ENCODE peak calls at places on chromosomes 5 and 9, in six cellular contexts. R is vagina, W is stomach, O is lower lobe of right lung, K is esophagus squamous epithelium, P is WERI-Rb-1. N is an unnamed sample.

GRCh38 chr5:137395011-137395755 is 103.9 kb downstream of the SPOCK1 start:
- DNase-seq in R (no peak), W (no peak), O (no peak), K (no peak), P (no peak), N (no peak)

GRCh38 chr9:18718393-18718792 is 244.4 kb downstream of the ADAMTSL1 start:
- DNase-seq in R (no peak), W (no peak), O (no peak), K (no peak), P (no peak), N (no peak)

GRCh38 chr5:17990168-17990567 is 355.9 kb downstream of the TAF11L14 start:
- DNase-seq in R (no peak), W (no peak), O (no peak), K (no peak), P (no peak), N (no peak)

GRCh38 chr5:126851441-126852103 is 74.6 kb downstream of the LMNB1 start:
- DNase-seq in R (no peak), W (no peak), O (no peak), K (no peak), P (no peak), N (peak)

GRCh38 chr5:96651948-96652753 is 10.0 kb upstream of the CAST start:
- DNase-seq in R (no peak), W (no peak), O (no peak), K (no peak), P (peak), N (no peak)

GRCh38 chr9:37027582-37028424 is 6.3 kb downstream of the PAX5 start:
- DNase-seq in R (no peak), W (peak), O (peak), K (peak), P (peak), N (peak)

GRCh38 chr9:71783120-71783523 is 14.8 kb upstream of the CEMIP2 start:
- DNase-seq in R (no peak), W (peak), O (peak), K (no peak), P (no peak), N (peak)

GRCh38 chr5:29143266-29143665 is 2050.2 kb upstream of the CDH6 start:
- DNase-seq in R (no peak), W (no peak), O (no peak), K (no peak), P (peak), N (no peak)

GRCh38 chr5:57103317-57103907 is 70.4 kb upstream of the GPBP1 start:
- DNase-seq in R (no peak), W (no peak), O (no peak), K (no peak), P (no peak), N (no peak)

GRCh38 chr5:173472164-173472563 is 143.9 kb upstream of the STC2 start:
- DNase-seq in R (no peak), W (peak), O (no peak), K (no peak), P (no peak), N (no peak)

GRCh38 chr5:122180863-122181519 is 51.6 kb downstream of the ZNF474 start:
- DNase-seq in R (no peak), W (no peak), O (no peak), K (no peak), P (no peak), N (no peak)

GRCh38 chr5:127440831-127441230 is 76.6 kb upstream of the PRRC1 start:
- DNase-seq in R (no peak), W (no peak), O (no peak), K (no peak), P (no peak), N (no peak)

GRCh38 chr5:65268520-65268919 is 213.2 kb downstream of the ADAMTS6 start:
- DNase-seq in R (no peak), W (no peak), O (no peak), K (no peak), P (peak), N (no peak)

GRCh38 chr9:117772960-117773359 is 68.8 kb downstream of the TLR4 start:
- DNase-seq in R (no peak), W (no peak), O (no peak), K (no peak), P (peak), N (no peak)

GRCh38 chr5:158116965-158117364 is 258.0 kb upstream of the CLINT1 start:
- DNase-seq in R (no peak), W (no peak), O (no peak), K (no peak), P (no peak), N (no peak)

GRCh38 chr5:153714732-153715287 is 224.3 kb downstream of the GRIA1 start:
- DNase-seq in R (no peak), W (no peak), O (no peak), K (no peak), P (no peak), N (no peak)

DNA sequence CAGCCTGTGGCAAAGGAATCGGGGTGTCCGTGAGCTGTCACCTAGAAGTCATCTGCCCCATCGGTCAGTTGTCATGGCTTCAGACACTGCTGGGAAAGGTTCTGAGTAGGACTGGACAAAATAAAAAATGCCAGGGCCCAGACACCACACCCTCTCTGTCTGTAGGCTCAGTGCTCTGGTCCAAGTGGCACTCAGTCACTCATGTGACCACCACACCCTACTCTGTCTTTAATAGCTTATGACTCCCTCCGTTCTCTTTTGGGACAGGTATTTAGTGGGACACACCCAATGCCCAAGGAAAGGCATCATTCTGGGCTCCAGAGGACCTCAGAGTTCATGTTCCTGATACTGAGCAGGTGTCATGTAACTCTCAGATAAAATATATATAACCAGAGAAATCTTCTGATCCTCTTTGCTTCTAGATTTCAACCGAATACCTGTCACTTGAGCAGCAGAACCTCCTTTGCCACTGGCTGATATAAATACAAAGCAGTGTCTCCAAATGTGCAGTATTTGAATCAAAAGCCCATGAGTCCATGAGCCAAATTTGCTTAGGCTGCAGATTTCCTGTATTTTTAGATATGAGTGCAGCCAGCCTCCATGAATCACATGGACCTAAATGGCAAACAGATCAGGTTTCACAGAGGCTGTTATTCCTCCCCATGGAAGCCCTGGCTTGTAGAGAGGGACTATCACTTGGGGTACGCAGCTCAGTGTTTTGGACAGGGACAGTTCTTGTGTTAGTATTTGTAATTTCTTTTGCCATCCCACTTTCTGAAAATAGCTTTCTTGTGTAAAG is 272.0 kb downstream of the ARHGAP26 start:
- DNase-seq in R (no peak), W (no peak), O (no peak), K (no peak), P (no peak), N (no peak)
- H3K4me3 ChIP-seq in R (no peak), W (no peak), O (no peak), K (no peak), P (no peak), N (no peak)

GRCh38 chr5:120160120-120160895 is 303.8 kb upstream of the PRR16 start:
- DNase-seq in R (no peak), W (no peak), O (no peak), K (no peak), P (no peak), N (no peak)
- H3K4me3 ChIP-seq in R (no peak), W (no peak), O (no peak), K (no peak), P (no peak), N (no peak)

DNA sequence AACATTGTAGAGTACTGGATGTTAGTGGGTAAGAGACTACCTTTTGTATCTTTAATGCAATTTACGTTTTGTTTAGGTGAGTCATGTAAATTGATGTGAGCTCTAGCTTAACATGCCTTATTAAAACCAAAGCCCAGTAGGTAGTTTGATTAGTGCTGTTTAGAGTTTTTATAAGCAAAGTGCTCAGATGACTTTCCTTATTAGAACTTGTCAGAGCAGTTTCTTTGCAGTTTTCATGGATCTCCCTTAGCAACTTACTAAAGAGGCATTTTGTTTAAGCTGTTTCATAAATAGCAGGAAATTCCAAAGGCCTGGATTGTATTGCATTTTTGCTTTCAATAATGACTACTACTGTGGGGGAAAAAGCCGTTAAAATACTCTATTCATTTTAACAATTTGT is 14.5 kb downstream of the ZSWIM6 start:
- DNase-seq in R (no peak), W (no peak), O (no peak), K (no peak), P (no peak), N (no peak)
- H3K4me3 ChIP-seq in R (no peak), W (no peak), O (no peak), K (no peak), P (no peak), N (no peak)

DNA sequence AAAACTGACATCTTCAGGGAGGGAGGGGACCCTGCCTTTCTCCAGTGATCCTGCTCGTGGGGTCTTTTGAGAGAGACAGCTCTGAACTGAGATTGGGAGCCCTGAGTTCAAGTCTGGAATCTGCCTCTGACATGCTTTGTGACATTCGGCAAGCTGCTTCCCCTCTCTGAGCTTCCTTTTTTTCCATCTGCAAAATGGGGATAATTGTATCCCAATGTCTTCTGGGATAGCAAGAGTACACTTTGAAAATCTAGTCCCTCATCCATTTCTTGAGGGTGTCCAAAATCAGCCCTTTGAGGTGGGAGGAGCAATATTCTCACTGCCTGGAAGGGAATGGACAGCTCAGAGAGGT is 186.3 kb downstream of the RGS3 start:
- DNase-seq in R (no peak), W (no peak), O (no peak), K (no peak), P (no peak), N (no peak)
- H3K4me3 ChIP-seq in R (no peak), W (no peak), O (no peak), K (no peak), P (no peak), N (no peak)

GRCh38 chr9:136011376-136011702 is 50.2 kb upstream of the UBAC1 start:
- DNase-seq in R (no peak), W (no peak), O (no peak), K (no peak), P (no peak), N (no peak)

GRCh38 chr9:136010615-136011341 is 49.6 kb upstream of the UBAC1 start:
- DNase-seq in R (no peak), W (no peak), O (peak), K (no peak), P (no peak), N (no peak)

GRCh38 chr9:136013116-136013515 is 51.9 kb upstream of the UBAC1 start:
- DNase-seq in R (no peak), W (no peak), O (peak), K (no peak), P (no peak), N (no peak)

GRCh38 chr9:136012651-136013050 is 51.5 kb upstream of the UBAC1 start:
- DNase-seq in R (no peak), W (no peak), O (peak), K (no peak), P (no peak), N (no peak)

DNA sequence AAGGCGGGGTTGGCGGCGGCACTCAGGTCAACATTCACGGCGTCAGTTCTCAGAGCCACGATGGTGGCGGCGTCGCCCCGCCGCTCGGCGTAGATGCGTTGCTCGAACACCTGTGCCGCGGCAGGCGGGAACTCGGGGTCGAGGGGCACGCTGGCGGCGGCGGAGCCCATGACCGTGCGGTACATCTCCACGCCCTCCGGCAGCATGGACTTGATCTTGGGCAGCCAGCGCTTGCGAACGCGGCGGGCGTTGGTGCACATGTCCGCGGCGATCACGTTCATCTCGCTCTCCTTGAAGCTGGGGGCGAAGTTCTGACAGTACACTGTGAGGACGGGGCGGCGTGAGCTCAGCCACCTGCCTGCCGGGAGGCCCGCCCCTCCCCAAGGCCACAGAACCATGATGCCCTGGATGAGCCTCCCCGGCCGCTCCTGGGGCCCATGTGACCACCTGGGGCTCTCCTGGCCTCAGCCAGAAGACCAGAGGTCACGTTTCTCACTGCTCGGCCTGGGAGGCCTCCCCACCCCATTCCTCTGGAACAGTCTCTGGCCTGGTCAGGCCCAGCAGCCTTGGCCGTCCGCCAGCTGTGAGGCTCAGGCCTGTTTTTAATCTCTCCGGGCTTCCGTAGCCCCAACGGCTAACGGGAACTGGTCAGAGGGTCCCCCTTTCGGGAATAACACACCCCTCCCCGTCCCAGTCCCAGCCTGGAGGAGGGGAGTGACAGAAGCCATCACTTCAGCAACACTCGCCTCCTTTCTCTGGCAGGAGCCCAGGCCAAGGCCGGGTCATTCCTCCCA is 50.7 kb upstream of the UBAC1 start:
- DNase-seq in R (no peak), W (peak), O (peak), K (no peak), P (no peak), N (no peak)
- H3K4me3 ChIP-seq in R (no peak), W (no peak), O (peak), K (peak), P (no peak), N (no peak)

GRCh38 chr9:130893250-130894101 is 3.1 kb downstream of the QRFP start:
- DNase-seq in R (no peak), W (peak), O (peak), K (no peak), P (peak), N (no peak)
- H3K4me3 ChIP-seq in R (no peak), W (no peak), O (peak), K (peak), P (no peak), N (no peak)

GRCh38 chr9:129481424-129481823 is 139.5 kb downstream of the C9orf50 start:
- DNase-seq in R (no peak), W (no peak), O (no peak), K (no peak), P (no peak), N (no peak)

GRCh38 chr9:129480705-129481104 is 140.2 kb downstream of the C9orf50 start:
- DNase-seq in R (no peak), W (no peak), O (no peak), K (no peak), P (no peak), N (no peak)

GRCh38 chr9:129482521-129483466 is 138.1 kb downstream of the C9orf50 start:
- DNase-seq in R (no peak), W (peak), O (peak), K (no peak), P (peak), N (no peak)

GRCh38 chr9:129483467-129484324 is 137.2 kb downstream of the C9orf50 start:
- DNase-seq in R (no peak), W (peak), O (peak), K (no peak), P (peak), N (no peak)

GRCh38 chr9:129481824-129482511 is 138.9 kb downstream of the C9orf50 start:
- DNase-seq in R (no peak), W (no peak), O (no peak), K (no peak), P (peak), N (no peak)
- H3K4me3 ChIP-seq in R (peak), W (peak), O (peak), K (peak), P (peak), N (no peak)

GRCh38 chr5:171309276-171309525 is 153 bp downstream of the TLX3 start:
- DNase-seq in R (no peak), W (no peak), O (no peak), K (no peak), P (no peak), N (no peak)

GRCh38 chr5:171309526-171310333 is 682 bp downstream of the TLX3 start:
- DNase-seq in R (no peak), W (no peak), O (no peak), K (no peak), P (no peak), N (no peak)

GRCh38 chr5:171306785-171307591 is 2.1 kb upstream of the TLX3 start:
- DNase-seq in R (no peak), W (no peak), O (no peak), K (no peak), P (no peak), N (peak)

GRCh38 chr5:171307843-171308452 is 1.1 kb upstream of the TLX3 start:
- DNase-seq in R (no peak), W (no peak), O (no peak), K (no peak), P (no peak), N (no peak)

DNA sequence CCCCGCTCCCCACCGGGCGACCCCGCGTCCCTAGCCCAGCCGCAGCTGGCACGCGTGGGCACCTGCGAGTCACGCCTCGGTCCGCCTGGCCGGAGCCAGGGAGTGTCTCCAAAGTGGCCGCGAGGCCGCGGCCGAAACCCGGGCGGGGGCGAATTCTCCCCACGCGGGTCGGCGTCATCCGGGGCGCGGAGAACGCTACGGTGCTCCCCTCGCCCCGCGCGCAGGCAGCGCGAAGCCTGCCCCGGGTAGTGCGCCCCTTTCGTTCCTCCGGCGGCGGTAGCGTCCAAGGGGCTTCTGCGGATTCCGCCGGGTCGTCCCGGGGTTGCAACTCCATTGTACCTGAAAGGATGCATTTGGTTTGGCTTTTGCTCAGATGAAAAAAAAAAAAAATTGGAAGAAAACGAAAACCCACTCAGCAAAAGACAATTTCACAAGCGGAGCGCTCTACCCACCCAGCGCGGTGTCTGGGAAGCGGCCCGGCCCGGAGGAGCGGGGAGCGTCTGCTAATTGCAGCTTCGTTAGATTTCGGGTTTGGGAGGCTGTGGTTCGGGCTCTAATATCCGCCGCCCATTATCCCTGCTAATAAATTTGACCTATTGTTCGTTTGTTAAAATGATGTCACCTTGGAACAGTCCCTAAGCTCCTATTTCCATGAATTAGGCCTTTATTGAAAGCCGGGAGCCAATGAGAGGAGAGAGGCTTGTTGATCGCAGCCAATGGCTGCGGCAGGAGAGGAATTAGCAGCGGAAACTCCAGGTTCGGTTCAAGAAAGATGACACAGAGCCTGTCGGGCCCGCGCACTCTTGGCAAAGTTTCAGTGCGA is at the start of gene TLX3:
- DNase-seq in R (no peak), W (no peak), O (no peak), K (no peak), P (no peak), N (no peak)
- H3K4me3 ChIP-seq in R (no peak), W (peak), O (no peak), K (peak), P (no peak), N (no peak)